ENCODE peak calls at places on chromosomes 1 and 21, in ten cellular contexts. One of them, this sample, is unnamed.

GRCh38 chr1:8408151-8408839 is 90.4 kb downstream of the SLC45A1 start:
- DNase-seq in tibial nerve: no peak
- DNase-seq in HL-60: no peak
- DNase-seq in ovary: peak; percentile 86
- DNase-seq in thoracic aorta: peak; percentile 57
- DNase-seq in IMR-90: peak; percentile 84
- DNase-seq in endodermal cell: no peak
- DNase-seq in CD4-positive, alpha-beta T cell: no peak
- DNase-seq in left lung: no peak
- DNase-seq in mammary epithelial cell: no peak
- DNase-seq in this sample: no peak

GRCh38 chr1:247077234-247077633 is 1.4 kb downstream of the ZNF670 start:
- DNase-seq in tibial nerve: no peak
- DNase-seq in HL-60: no peak
- DNase-seq in ovary: no peak
- DNase-seq in thoracic aorta: no peak
- DNase-seq in IMR-90: peak; percentile 22
- DNase-seq in endodermal cell: no peak
- DNase-seq in CD4-positive, alpha-beta T cell: no peak
- DNase-seq in left lung: no peak
- DNase-seq in mammary epithelial cell: no peak
- DNase-seq in this sample: no peak

GRCh38 chr1:112715264-112716053 is at the start of gene PPM1J:
- DNase-seq in tibial nerve: peak; percentile 96
- DNase-seq in HL-60: peak; percentile 85
- DNase-seq in ovary: peak; percentile 96
- DNase-seq in thoracic aorta: peak; percentile 98
- DNase-seq in IMR-90: peak; percentile 83
- DNase-seq in endodermal cell: peak; percentile 100
- DNase-seq in CD4-positive, alpha-beta T cell: peak; percentile 91
- DNase-seq in left lung: peak; percentile 98
- DNase-seq in mammary epithelial cell: peak; percentile 96
- DNase-seq in this sample: peak; percentile 91

GRCh38 chr1:113975211-113975895 is 3.9 kb upstream of the OLFML3 start:
- DNase-seq in tibial nerve: no peak
- DNase-seq in HL-60: peak; percentile 78
- DNase-seq in ovary: no peak
- DNase-seq in thoracic aorta: no peak
- DNase-seq in IMR-90: peak; percentile 47
- DNase-seq in endodermal cell: no peak
- DNase-seq in CD4-positive, alpha-beta T cell: no peak
- DNase-seq in left lung: no peak
- DNase-seq in mammary epithelial cell: no peak
- DNase-seq in this sample: no peak

GRCh38 chr1:25064465-25065238 is 134.6 kb upstream of the RUNX3 start:
- DNase-seq in tibial nerve: no peak
- DNase-seq in HL-60: no peak
- DNase-seq in ovary: no peak
- DNase-seq in thoracic aorta: no peak
- DNase-seq in IMR-90: no peak
- DNase-seq in endodermal cell: no peak
- DNase-seq in CD4-positive, alpha-beta T cell: no peak
- DNase-seq in left lung: no peak
- DNase-seq in mammary epithelial cell: no peak
- DNase-seq in this sample: no peak

GRCh38 chr1:94872771-94873495 is 52.8 kb downstream of the SLC44A3 start:
- DNase-seq in tibial nerve: no peak
- DNase-seq in HL-60: no peak
- DNase-seq in ovary: no peak
- DNase-seq in thoracic aorta: no peak
- DNase-seq in IMR-90: peak; percentile 29
- DNase-seq in endodermal cell: no peak
- DNase-seq in CD4-positive, alpha-beta T cell: no peak
- DNase-seq in left lung: no peak
- DNase-seq in mammary epithelial cell: no peak
- DNase-seq in this sample: no peak

GRCh38 chr21:36039861-36040260 is 20.5 kb downstream of the SETD4 start:
- DNase-seq in tibial nerve: no peak
- DNase-seq in HL-60: no peak
- DNase-seq in ovary: no peak
- DNase-seq in thoracic aorta: no peak
- DNase-seq in IMR-90: no peak
- DNase-seq in endodermal cell: no peak
- DNase-seq in CD4-positive, alpha-beta T cell: no peak
- DNase-seq in left lung: no peak
- DNase-seq in mammary epithelial cell: no peak
- DNase-seq in this sample: no peak

GRCh38 chr1:68355614-68356013 is 94.1 kb downstream of the RPE65 start:
- DNase-seq in tibial nerve: no peak
- DNase-seq in HL-60: no peak
- DNase-seq in ovary: no peak
- DNase-seq in thoracic aorta: no peak
- DNase-seq in IMR-90: no peak
- DNase-seq in endodermal cell: no peak
- DNase-seq in CD4-positive, alpha-beta T cell: no peak
- DNase-seq in left lung: no peak
- DNase-seq in mammary epithelial cell: no peak
- DNase-seq in this sample: no peak

GRCh38 chr1:31005617-31006166 is 59.8 kb downstream of the PUM1 start:
- DNase-seq in tibial nerve: no peak
- DNase-seq in HL-60: no peak
- DNase-seq in ovary: no peak
- DNase-seq in thoracic aorta: no peak
- DNase-seq in IMR-90: no peak
- DNase-seq in endodermal cell: no peak
- DNase-seq in CD4-positive, alpha-beta T cell: no peak
- DNase-seq in left lung: no peak
- DNase-seq in mammary epithelial cell: no peak
- DNase-seq in this sample: no peak

GRCh38 chr1:31010081-31010989 is 55.2 kb downstream of the PUM1 start:
- DNase-seq in tibial nerve: no peak
- DNase-seq in HL-60: no peak
- DNase-seq in ovary: no peak
- DNase-seq in thoracic aorta: no peak
- DNase-seq in IMR-90: peak; percentile 92
- DNase-seq in endodermal cell: no peak
- DNase-seq in CD4-positive, alpha-beta T cell: no peak
- DNase-seq in left lung: no peak
- DNase-seq in mammary epithelial cell: peak; percentile 70
- DNase-seq in this sample: no peak

GRCh38 chr1:31006760-31007159 is 58.8 kb downstream of the PUM1 start:
- DNase-seq in tibial nerve: no peak
- DNase-seq in HL-60: no peak
- DNase-seq in ovary: no peak
- DNase-seq in thoracic aorta: no peak
- DNase-seq in IMR-90: no peak
- DNase-seq in endodermal cell: no peak
- DNase-seq in CD4-positive, alpha-beta T cell: no peak
- DNase-seq in left lung: no peak
- DNase-seq in mammary epithelial cell: no peak
- DNase-seq in this sample: no peak

GRCh38 chr1:31005198-31005597 is 60.3 kb downstream of the PUM1 start:
- DNase-seq in tibial nerve: no peak
- DNase-seq in HL-60: no peak
- DNase-seq in ovary: no peak
- DNase-seq in thoracic aorta: no peak
- DNase-seq in IMR-90: no peak
- DNase-seq in endodermal cell: no peak
- DNase-seq in CD4-positive, alpha-beta T cell: no peak
- DNase-seq in left lung: no peak
- DNase-seq in mammary epithelial cell: no peak
- DNase-seq in this sample: no peak

GRCh38 chr1:31007462-31007991 is 58.0 kb downstream of the PUM1 start:
- DNase-seq in tibial nerve: no peak
- DNase-seq in HL-60: no peak
- DNase-seq in ovary: no peak
- DNase-seq in thoracic aorta: no peak
- DNase-seq in IMR-90: peak; percentile 90
- DNase-seq in endodermal cell: no peak
- DNase-seq in CD4-positive, alpha-beta T cell: no peak
- DNase-seq in left lung: no peak
- DNase-seq in mammary epithelial cell: peak; percentile 82
- DNase-seq in this sample: no peak
- H3K27ac ChIP-seq in tibial nerve: no peak overlapping the region
- H3K27ac ChIP-seq in HL-60: no peak overlapping the region
- H3K27ac ChIP-seq in ovary: no peak overlapping the region
- H3K27ac ChIP-seq in thoracic aorta: no peak overlapping the region
- H3K27ac ChIP-seq in IMR-90: no peak overlapping the region
- H3K27ac ChIP-seq in endodermal cell: no peak overlapping the region
- H3K27ac ChIP-seq in CD4-positive, alpha-beta T cell: no peak overlapping the region
- H3K27ac ChIP-seq in left lung: no peak overlapping the region
- H3K27ac ChIP-seq in mammary epithelial cell: peak overlapping the region; percentile 63
- H3K27ac ChIP-seq in this sample: no peak overlapping the region

DNA sequence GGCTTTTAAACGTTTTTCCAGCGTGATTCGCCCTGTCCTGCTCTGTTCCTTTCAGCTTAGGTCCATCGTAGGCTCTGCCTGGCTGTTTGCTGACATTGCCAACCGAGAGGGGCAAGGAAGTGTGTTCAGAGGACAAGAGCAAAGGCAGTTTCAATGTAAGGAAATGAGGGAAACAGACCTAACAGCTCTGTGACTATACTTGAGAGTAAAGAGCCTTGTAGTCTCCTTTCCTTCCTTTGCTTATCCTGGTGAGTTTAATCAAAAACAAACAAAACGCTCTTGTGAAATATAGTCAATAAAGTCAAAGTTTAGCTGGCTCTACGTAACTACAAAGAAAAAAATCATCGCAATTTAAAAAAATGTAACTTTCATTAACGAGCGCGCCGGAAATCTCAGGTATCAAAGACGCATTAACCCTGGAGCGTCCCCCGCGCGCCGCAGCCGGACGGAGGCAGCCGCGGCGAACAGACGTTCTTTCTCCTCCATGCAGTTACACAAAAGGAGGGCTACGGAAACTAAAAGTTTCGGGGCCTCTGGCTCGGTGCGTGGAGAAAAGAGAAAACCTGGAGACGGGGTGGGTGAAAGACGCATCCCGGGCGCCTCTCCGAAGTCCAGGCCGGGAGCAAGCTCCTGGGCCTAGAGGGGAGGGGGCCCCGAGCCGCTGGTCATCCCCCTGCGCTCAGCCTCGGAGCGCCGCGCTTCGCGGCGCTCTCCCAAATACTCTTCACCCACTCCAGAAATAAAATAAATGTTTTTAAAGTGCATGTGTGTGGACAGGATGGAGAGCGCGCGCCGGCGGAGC is 594 bp upstream of the ADGRL2 start:
- DNase-seq in tibial nerve: peak; percentile 25
- DNase-seq in HL-60: no peak
- DNase-seq in ovary: peak; percentile 70
- DNase-seq in thoracic aorta: no peak
- DNase-seq in IMR-90: peak; percentile 66
- DNase-seq in endodermal cell: peak; percentile 91
- DNase-seq in CD4-positive, alpha-beta T cell: no peak
- DNase-seq in left lung: peak; percentile 38
- DNase-seq in mammary epithelial cell: peak; percentile 78
- DNase-seq in this sample: no peak
- H3K27me3 ChIP-seq in tibial nerve: no peaks in the 10 kb centered on the region
- H3K27me3 ChIP-seq in HL-60: peaks cover 55% of the 10 kb centered on the region
- H3K27me3 ChIP-seq in ovary: no peaks in the 10 kb centered on the region
- H3K27me3 ChIP-seq in thoracic aorta: no peaks in the 10 kb centered on the region
- H3K27me3 ChIP-seq in IMR-90: peaks cover 8% of the 10 kb centered on the region
- H3K27me3 ChIP-seq in endodermal cell: no peaks in the 10 kb centered on the region
- H3K27me3 ChIP-seq in CD4-positive, alpha-beta T cell: peaks cover 56% of the 10 kb centered on the region
- H3K27me3 ChIP-seq in left lung: no peaks in the 10 kb centered on the region
- H3K27me3 ChIP-seq in mammary epithelial cell: no peaks in the 10 kb centered on the region
- H3K27me3 ChIP-seq in this sample: no peaks in the 10 kb centered on the region

GRCh38 chr1:181064030-181064594 is 24.4 kb upstream of the IER5 start:
- DNase-seq in tibial nerve: no peak
- DNase-seq in HL-60: peak; percentile 8
- DNase-seq in ovary: no peak
- DNase-seq in thoracic aorta: no peak
- DNase-seq in IMR-90: no peak
- DNase-seq in endodermal cell: no peak
- DNase-seq in CD4-positive, alpha-beta T cell: no peak
- DNase-seq in left lung: no peak
- DNase-seq in mammary epithelial cell: no peak
- DNase-seq in this sample: no peak

GRCh38 chr1:181061891-181062777 is 26.4 kb upstream of the IER5 start:
- DNase-seq in tibial nerve: no peak
- DNase-seq in HL-60: peak; percentile 81
- DNase-seq in ovary: no peak
- DNase-seq in thoracic aorta: no peak
- DNase-seq in IMR-90: no peak
- DNase-seq in endodermal cell: no peak
- DNase-seq in CD4-positive, alpha-beta T cell: no peak
- DNase-seq in left lung: peak; percentile 64
- DNase-seq in mammary epithelial cell: no peak
- DNase-seq in this sample: no peak

GRCh38 chr1:181062800-181063428 is 25.6 kb upstream of the IER5 start:
- DNase-seq in tibial nerve: no peak
- DNase-seq in HL-60: peak; percentile 80
- DNase-seq in ovary: no peak
- DNase-seq in thoracic aorta: no peak
- DNase-seq in IMR-90: peak; percentile 66
- DNase-seq in endodermal cell: no peak
- DNase-seq in CD4-positive, alpha-beta T cell: no peak
- DNase-seq in left lung: no peak
- DNase-seq in mammary epithelial cell: no peak
- DNase-seq in this sample: peak; percentile 26

GRCh38 chr1:181059435-181059834 is 25.7 kb downstream of the MR1 start:
- DNase-seq in tibial nerve: no peak
- DNase-seq in HL-60: no peak
- DNase-seq in ovary: no peak
- DNase-seq in thoracic aorta: no peak
- DNase-seq in IMR-90: no peak
- DNase-seq in endodermal cell: no peak
- DNase-seq in CD4-positive, alpha-beta T cell: no peak
- DNase-seq in left lung: no peak
- DNase-seq in mammary epithelial cell: no peak
- DNase-seq in this sample: no peak

DNA sequence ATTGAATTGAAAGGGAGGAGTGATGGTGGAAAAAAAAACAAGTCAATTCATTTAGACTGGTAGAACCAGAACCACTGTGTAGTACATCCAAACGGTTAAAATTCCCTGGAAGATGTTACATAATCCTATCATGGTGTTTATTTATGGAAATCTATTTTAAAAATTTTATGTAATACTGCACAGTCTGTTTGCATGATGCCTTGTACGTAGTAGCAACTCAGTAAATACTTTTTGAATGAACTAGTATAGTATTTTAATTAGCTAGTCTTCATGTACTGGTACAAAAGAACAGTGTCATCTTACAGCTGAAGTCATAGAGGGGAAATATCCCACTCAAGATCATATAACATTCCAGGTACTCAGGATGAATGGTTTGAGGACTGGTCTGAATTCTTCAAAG is 27.0 kb upstream of the IER5 start:
- DNase-seq in tibial nerve: no peak
- DNase-seq in HL-60: no peak
- DNase-seq in ovary: no peak
- DNase-seq in thoracic aorta: no peak
- DNase-seq in IMR-90: no peak
- DNase-seq in endodermal cell: no peak
- DNase-seq in CD4-positive, alpha-beta T cell: no peak
- DNase-seq in left lung: no peak
- DNase-seq in mammary epithelial cell: no peak
- DNase-seq in this sample: no peak
- H3K27ac ChIP-seq in tibial nerve: no peak overlapping the region
- H3K27ac ChIP-seq in HL-60: peak overlapping the region; percentile 65
- H3K27ac ChIP-seq in ovary: no peak overlapping the region
- H3K27ac ChIP-seq in thoracic aorta: no peak overlapping the region
- H3K27ac ChIP-seq in IMR-90: no peak overlapping the region
- H3K27ac ChIP-seq in endodermal cell: no peak overlapping the region
- H3K27ac ChIP-seq in CD4-positive, alpha-beta T cell: no peak overlapping the region
- H3K27ac ChIP-seq in left lung: no peak overlapping the region
- H3K27ac ChIP-seq in mammary epithelial cell: no peak overlapping the region
- H3K27ac ChIP-seq in this sample: no peak overlapping the region

DNA sequence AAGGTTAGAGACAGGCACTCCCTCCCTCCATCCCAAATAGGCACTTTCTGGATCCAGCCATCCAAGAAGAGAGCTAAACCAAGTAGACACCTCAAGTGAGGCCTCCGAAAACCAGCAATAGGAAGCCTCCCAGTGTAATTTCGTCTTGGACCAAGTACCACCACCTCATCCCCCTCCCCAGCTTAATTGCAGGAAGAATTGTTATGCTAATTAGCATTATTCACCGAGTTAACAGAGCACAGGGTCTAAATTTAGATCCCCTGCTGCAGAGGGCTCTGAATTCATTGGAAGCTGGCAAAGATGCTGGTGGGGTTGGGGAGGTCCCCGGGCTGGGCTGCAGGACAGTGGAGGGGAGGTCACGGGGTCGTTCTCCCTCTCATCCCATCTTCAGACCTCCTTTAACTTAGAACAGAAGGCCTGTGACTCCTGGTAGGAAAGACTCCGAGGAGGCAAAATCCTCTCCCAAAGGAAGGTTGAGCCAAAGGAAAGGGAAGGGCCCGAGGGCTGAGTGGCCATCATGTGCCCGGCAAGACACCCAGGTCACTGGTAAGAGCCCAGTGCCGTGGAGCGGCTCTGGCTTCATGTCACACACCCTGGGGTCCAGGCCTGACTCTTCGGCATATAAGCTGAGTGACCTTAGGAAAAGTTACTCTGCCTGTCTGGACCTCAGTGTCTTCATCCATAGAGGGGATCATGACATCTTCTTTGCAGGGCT is 209.2 kb upstream of the GRIK3 start:
- DNase-seq in tibial nerve: no peak
- DNase-seq in HL-60: no peak
- DNase-seq in ovary: no peak
- DNase-seq in thoracic aorta: no peak
- DNase-seq in IMR-90: no peak
- DNase-seq in endodermal cell: no peak
- DNase-seq in CD4-positive, alpha-beta T cell: no peak
- DNase-seq in left lung: no peak
- DNase-seq in mammary epithelial cell: no peak
- DNase-seq in this sample: no peak
- H3K27me3 ChIP-seq in tibial nerve: no peaks in the 10 kb centered on the region
- H3K27me3 ChIP-seq in HL-60: no peaks in the 10 kb centered on the region
- H3K27me3 ChIP-seq in ovary: no peaks in the 10 kb centered on the region
- H3K27me3 ChIP-seq in thoracic aorta: no peaks in the 10 kb centered on the region
- H3K27me3 ChIP-seq in IMR-90: no peaks in the 10 kb centered on the region
- H3K27me3 ChIP-seq in endodermal cell: no peaks in the 10 kb centered on the region
- H3K27me3 ChIP-seq in CD4-positive, alpha-beta T cell: peaks cover 4% of the 10 kb centered on the region
- H3K27me3 ChIP-seq in left lung: no peaks in the 10 kb centered on the region
- H3K27me3 ChIP-seq in mammary epithelial cell: no peaks in the 10 kb centered on the region
- H3K27me3 ChIP-seq in this sample: no peaks in the 10 kb centered on the region